ENCODE peak calls at places on chromosomes 12 and 14, in four cellular contexts. X is cardiac muscle cell, Q is choroid plexus epithelial cell, J is tibial nerve. C is an unnamed sample.

GRCh38 chr12:7060353-7060954 is at the start of gene C1S:
- DNase-seq in X (peak), Q (peak), J (peak), C (peak)

GRCh38 chr12:10829994-10830393 is 3.8 kb upstream of the TAS2R10 start:
- DNase-seq in X (no peak), Q (peak), J (no peak), C (no peak)

GRCh38 chr12:4281173-4281654 is 7.7 kb downstream of the CCND2 start:
- DNase-seq in X (no peak), Q (no peak), J (no peak), C (no peak)

GRCh38 chr14:30551460-30551859 is 7.5 kb upstream of the G2E3 start:
- DNase-seq in X (no peak), Q (peak), J (no peak), C (no peak)

GRCh38 chr12:111180830-111181726 is 187.8 kb downstream of the PHETA1 start:
- DNase-seq in X (peak), Q (peak), J (peak), C (peak)

GRCh38 chr12:99984271-99985128 is at the start of gene ANKS1B:
- DNase-seq in X (peak), Q (peak), J (peak), C (peak)

GRCh38 chr14:49769171-49769570 is 1.2 kb downstream of the KLHDC2 start:
- DNase-seq in X (no peak), Q (peak), J (no peak), C (no peak)

GRCh38 chr12:11150832-11151231 is 16.4 kb upstream of the TAS2R30 start:
- DNase-seq in X (no peak), Q (no peak), J (no peak), C (no peak)

GRCh38 chr14:77204457-77204796 is 22.8 kb downstream of the TMEM63C start:
- DNase-seq in X (no peak), Q (no peak), J (no peak), C (no peak)

GRCh38 chr12:1837541-1838206 is 17.3 kb downstream of the LRTM2 start:
- DNase-seq in X (no peak), Q (peak), J (no peak), C (no peak)

GRCh38 chr14:22535126-22535525 is 53.9 kb downstream of the DAD1 start:
- DNase-seq in X (no peak), Q (no peak), J (no peak), C (no peak)

GRCh38 chr12:19967486-19967885 is 400.9 kb upstream of the PDE3A start:
- DNase-seq in X (no peak), Q (peak), J (peak), C (no peak)

GRCh38 chr14:30906752-30907658 is 32.6 kb downstream of the COCH start:
- DNase-seq in X (no peak), Q (peak), J (no peak), C (no peak)

GRCh38 chr12:57726151-57726883 is 12.2 kb downstream of the AGAP2 start:
- DNase-seq in X (peak), Q (peak), J (no peak), C (peak)

GRCh38 chr14:53947452-53948180 is 9.0 kb downstream of the BMP4 start:
- DNase-seq in X (no peak), Q (no peak), J (no peak), C (no peak)

GRCh38 chr14:104927432-104927816 is 2.7 kb downstream of the PLD4 start:
- DNase-seq in X (no peak), Q (no peak), J (no peak), C (no peak)

GRCh38 chr14:97626088-97626487 is 828.9 kb downstream of the VRK1 start:
- DNase-seq in X (no peak), Q (no peak), J (no peak), C (no peak)

GRCh38 chr12:51538149-51538548 is 52.9 kb upstream of the SCN8A start:
- DNase-seq in X (no peak), Q (no peak), J (no peak), C (no peak)

GRCh38 chr12:51536159-51536558 is 54.9 kb upstream of the SCN8A start:
- DNase-seq in X (no peak), Q (peak), J (no peak), C (no peak)

GRCh38 chr12:51546102-51546501 is 44.9 kb upstream of the SCN8A start:
- DNase-seq in X (no peak), Q (no peak), J (no peak), C (no peak)

GRCh38 chr12:51538599-51538998 is 52.4 kb upstream of the SCN8A start:
- DNase-seq in X (peak), Q (no peak), J (no peak), C (no peak)

DNA sequence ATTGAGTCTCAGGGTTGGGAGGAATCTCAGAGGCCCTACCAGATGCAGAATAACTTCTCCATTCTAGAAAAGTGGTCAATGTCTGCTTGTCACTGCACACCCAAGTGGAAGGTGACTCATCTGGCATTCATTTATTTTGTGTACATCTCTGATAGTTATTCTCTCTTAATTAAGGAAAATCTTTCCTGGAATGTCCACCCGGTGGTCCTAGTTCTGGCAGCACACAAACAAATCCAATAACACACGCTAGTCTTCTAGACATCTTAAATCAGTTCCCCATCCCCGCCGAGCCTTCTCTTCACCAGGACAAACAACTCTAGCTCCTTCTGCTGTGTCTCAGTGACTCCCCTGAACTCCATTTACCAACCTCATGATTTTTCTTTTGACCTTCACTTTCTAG is 50.0 kb upstream of the SCN8A start:
- DNase-seq in X (no peak), Q (no peak), J (no peak), C (no peak)
- TF ChIP-seq CTCF in X (no peak), Q (no peak), J (no peak), C (no peak)

GRCh38 chr12:52361553-52361952 is 5.7 kb downstream of the KRT85 start:
- DNase-seq in X (no peak), Q (no peak), J (no peak), C (no peak)

GRCh38 chr12:52364061-52364460 is 3.2 kb downstream of the KRT85 start:
- DNase-seq in X (no peak), Q (no peak), J (no peak), C (no peak)

GRCh38 chr12:52363111-52363679 is 4.1 kb downstream of the KRT85 start:
- DNase-seq in X (no peak), Q (no peak), J (no peak), C (no peak)

GRCh38 chr12:52360663-52361271 is 6.5 kb downstream of the KRT85 start:
- DNase-seq in X (no peak), Q (no peak), J (no peak), C (peak)

GRCh38 chr12:52362118-52362726 is 5.1 kb downstream of the KRT85 start:
- DNase-seq in X (no peak), Q (no peak), J (no peak), C (no peak)
- TF ChIP-seq CTCF in X (peak), Q (peak), J (no peak), C (no peak)

GRCh38 chr12:64222011-64222765 is at the start of gene KICS2:
- DNase-seq in X (peak), Q (peak), J (peak), C (peak)
- TF ChIP-seq CTCF in X (no peak), Q (no peak), J (no peak), C (no peak)

DNA sequence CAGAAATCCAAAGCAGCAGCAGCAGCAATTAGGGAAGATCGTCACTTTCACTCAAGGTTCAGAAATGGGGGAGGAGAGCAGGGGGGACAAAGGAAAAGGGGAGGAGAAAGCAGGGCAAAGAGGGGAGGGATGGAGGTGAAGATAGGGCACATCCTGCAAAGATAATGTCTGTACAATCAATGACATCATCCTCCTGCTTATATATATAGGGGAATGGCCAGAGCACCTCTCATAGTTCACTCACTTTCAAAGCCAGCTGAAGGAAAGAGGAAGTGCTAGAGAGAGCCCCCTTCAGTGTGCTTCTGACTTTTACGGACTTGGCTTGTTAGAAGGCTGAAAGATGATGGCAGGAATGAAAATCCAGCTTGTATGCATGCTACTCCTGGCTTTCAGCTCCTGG is at the start of gene NTS:
- DNase-seq in X (peak), Q (peak), J (no peak), C (no peak)
- TF ChIP-seq CTCF in X (peak), Q (peak), J (no peak), C (no peak)

GRCh38 chr14:99627510-99628381 is 17.2 kb upstream of the HHIPL1 start:
- DNase-seq in X (no peak), Q (no peak), J (no peak), C (no peak)

GRCh38 chr14:99626041-99626648 is 18.8 kb upstream of the HHIPL1 start:
- DNase-seq in X (no peak), Q (no peak), J (no peak), C (no peak)

GRCh38 chr14:99630202-99630601 is 14.7 kb upstream of the HHIPL1 start:
- DNase-seq in X (no peak), Q (no peak), J (no peak), C (no peak)

GRCh38 chr14:99627100-99627499 is 17.8 kb upstream of the HHIPL1 start:
- DNase-seq in X (no peak), Q (no peak), J (no peak), C (no peak)

DNA sequence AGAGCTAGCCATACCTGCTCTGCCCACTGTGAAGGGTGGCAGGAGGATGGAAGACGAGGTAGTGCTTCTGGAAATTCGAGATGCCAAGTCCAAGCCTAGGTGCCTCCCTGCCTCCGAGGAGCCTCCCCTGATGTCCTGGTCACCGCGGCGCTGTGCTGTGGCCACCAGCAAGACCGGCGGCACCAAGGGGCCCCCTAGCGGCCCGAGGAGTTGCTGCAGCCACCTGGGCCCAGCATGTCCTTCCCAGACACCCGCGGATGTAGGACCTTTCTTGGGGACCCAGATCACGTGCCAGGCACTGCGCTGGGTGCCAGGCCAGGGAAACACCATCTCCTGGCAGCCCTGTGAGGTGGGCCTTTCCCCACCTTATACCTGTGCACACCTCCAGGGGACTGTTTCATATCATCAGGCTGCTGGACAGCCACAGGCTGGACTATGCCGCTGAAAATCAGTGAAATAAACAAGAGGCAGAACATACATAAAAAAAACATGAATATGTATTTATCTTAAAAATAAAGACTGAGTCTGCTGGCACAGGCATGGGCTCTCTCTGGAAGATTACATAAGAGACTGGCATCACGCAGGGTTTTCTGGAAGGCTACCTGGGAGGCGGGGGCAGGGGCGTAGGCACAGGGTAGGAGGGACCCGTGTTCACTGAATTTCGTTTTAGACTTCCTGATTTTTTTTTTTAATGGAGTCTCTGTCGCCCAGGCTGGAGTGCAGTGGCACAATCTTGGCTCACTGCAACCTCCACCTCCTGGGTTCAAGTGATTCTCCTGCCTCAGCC is 15.9 kb upstream of the HHIPL1 start:
- DNase-seq in X (peak), Q (peak), J (peak), C (peak)
- TF ChIP-seq CTCF in X (peak), Q (peak), J (peak), C (peak)